ENCODE peak calls at places on chromosomes 13 and 19, in eight cellular contexts. C is AG09309; Y is lung microvascular endothelial cell; Q is NCI-H748 treated with DMSO at 0.1 percent for 48 hours; V is stimulated activated CD8-positive, alpha-beta memory T cell treated with anti-CD3 and anti-CD28 coated beads, Interleukin-7, amount 100 ng/mL, for 1 hour; U is left colon; S is CD8-positive, alpha-beta T cell; W is glutamatergic neuron. D is an unnamed sample.

GRCh38 chr19:38221919-38222828 is 1.8 kb downstream of the DPF1 start:
- DNase-seq in C (no peak), Y (no peak), Q (no peak), V (no peak), U (no peak), S (no peak), W (no peak), D (no peak)

GRCh38 chr13:96091164-96091931 is 1.4 kb downstream of the HS6ST3 start:
- DNase-seq in C (no peak), Y (peak; percentile 6), Q (no peak), V (no peak), U (peak; percentile 4), S (no peak), W (peak; percentile 45), D (no peak)

GRCh38 chr19:2488405-2488941 is 12.5 kb downstream of the GADD45B start:
- DNase-seq in C (no peak), Y (no peak), Q (no peak), V (no peak), U (peak; percentile 71), S (no peak), W (no peak), D (no peak)

GRCh38 chr19:42207767-42208259 is 9.7 kb downstream of the DEDD2 start:
- DNase-seq in C (no peak), Y (peak; percentile 85), Q (no peak), V (no peak), U (no peak), S (no peak), W (no peak), D (no peak)

GRCh38 chr13:95354680-95355487 is 53.6 kb upstream of the ABCC4 start:
- DNase-seq in C (no peak), Y (peak; percentile 17), Q (no peak), V (no peak), U (no peak), S (no peak), W (no peak), D (no peak)

GRCh38 chr13:44280461-44280860 is 93.2 kb upstream of the SERP2 start:
- DNase-seq in C (no peak), Y (no peak), Q (no peak), V (no peak), U (no peak), S (no peak), W (no peak), D (no peak)

GRCh38 chr13:24141333-24141910 is 19.1 kb upstream of the SPATA13 start:
- DNase-seq in C (no peak), Y (no peak), Q (peak; percentile 25), V (no peak), U (no peak), S (no peak), W (no peak), D (no peak)

GRCh38 chr19:40217921-40218890 is at the start of gene TTC9B:
- DNase-seq in C (no peak), Y (peak; percentile 29), Q (peak; percentile 38), V (no peak), U (peak; percentile 23), S (no peak), W (peak; percentile 71), D (no peak)

GRCh38 chr19:46787331-46788100 is 878 bp downstream of the SLC1A5 start:
- DNase-seq in C (no peak), Y (peak; percentile 51), Q (peak; percentile 46), V (no peak), U (peak; percentile 70), S (peak; percentile 60), W (peak; percentile 75), D (peak; percentile 44)

GRCh38 chr13:113527272-113527958 is 36.9 kb upstream of the DCUN1D2 start:
- DNase-seq in C (no peak), Y (no peak), Q (no peak), V (no peak), U (no peak), S (no peak), W (no peak), D (no peak)

GRCh38 chr13:98141938-98142426 is 912 bp upstream of the FARP1 start:
- DNase-seq in C (no peak), Y (no peak), Q (no peak), V (no peak), U (peak; percentile 25), S (no peak), W (peak; percentile 36), D (no peak)

GRCh38 chr19:50252111-50252886 is 48.9 kb downstream of the MYH14 start:
- DNase-seq in C (no peak), Y (peak; percentile 51), Q (peak; percentile 12), V (no peak), U (peak; percentile 28), S (no peak), W (no peak), D (no peak)

GRCh38 chr19:2424686-2425621 is 2.4 kb downstream of the TIMM13 start:
- DNase-seq in C (peak; percentile 14), Y (peak; percentile 80), Q (no peak), V (no peak), U (no peak), S (no peak), W (peak; percentile 87), D (no peak)

GRCh38 chr19:50167314-50167721 is 4.2 kb upstream of the IZUMO2 start:
- DNase-seq in C (no peak), Y (no peak), Q (no peak), V (no peak), U (peak; percentile 74), S (no peak), W (peak; percentile 26), D (no peak)

GRCh38 chr13:50574731-50575130 is 268.8 kb downstream of the DLEU7 start:
- DNase-seq in C (peak; percentile 84), Y (no peak), Q (no peak), V (no peak), U (no peak), S (no peak), W (no peak), D (no peak)

GRCh38 chr19:10093295-10094186 is 7.4 kb downstream of the SHFL start:
- DNase-seq in C (no peak), Y (no peak), Q (no peak), V (no peak), U (no peak), S (no peak), W (no peak), D (no peak)

GRCh38 chr13:41289463-41289881 is 21.6 kb upstream of the NAA16 start:
- DNase-seq in C (no peak), Y (no peak), Q (no peak), V (no peak), U (no peak), S (no peak), W (no peak), D (no peak)

GRCh38 chr13:102869948-102870676 is 24.3 kb downstream of the ERCC5 start:
- DNase-seq in C (no peak), Y (no peak), Q (no peak), V (no peak), U (no peak), S (no peak), W (no peak), D (no peak)

GRCh38 chr19:8302357-8302691 is 5.8 kb downstream of the CD320 start:
- DNase-seq in C (no peak), Y (no peak), Q (no peak), V (no peak), U (peak; percentile 32), S (peak; percentile 34), W (no peak), D (peak; percentile 23)

D was measured in DMS 273 treated with DMSO at 0.1 percent for 48 hours.